ENCODE peak calls at places on chromosome 19, in eight cellular contexts. E is ascending aorta, F is A673, Y is body of pancreas, D is hepatocyte, L is colonic mucosa, R is left ventricle myocardium inferior, B is adrenal gland. T is an unnamed sample.

GRCh38 chr19:10412257-10412977 is 7.9 kb upstream of the PDE4A start:
- DNase-seq in Y (no peak), B (no peak), E (no peak), R (no peak), L (no peak), F (peak; percentile 57), D (no peak), T (no peak)

GRCh38 chr19:35142531-35143230 is 374 bp upstream of the FXYD7 start:
- DNase-seq in D (peak; percentile 72), R (peak; percentile 40), L (peak; percentile 70), E (no peak), F (peak; percentile 64), B (peak; percentile 66), Y (peak; percentile 75), T (no peak)

GRCh38 chr19:13844130-13844631 is 32.8 kb upstream of the NANOS3 start:
- DNase-seq in R (no peak), F (no peak), Y (no peak), E (no peak), L (peak; percentile 44), B (no peak), D (peak; percentile 73), T (peak; percentile 93)

GRCh38 chr19:34494601-34495000 is 13.0 kb downstream of the WTIP start:
- DNase-seq in D (no peak), Y (no peak), L (no peak), F (no peak), B (no peak), E (no peak), R (no peak), T (no peak)

GRCh38 chr19:40588110-40588854 is 11.6 kb downstream of the SHKBP1 start:
- DNase-seq in D (no peak), Y (no peak), E (no peak), R (no peak), B (no peak), L (no peak), F (no peak), T (peak; percentile 49)

GRCh38 chr19:1585243-1585580 is 7.5 kb downstream of the MBD3 start:
- DNase-seq in F (no peak), D (no peak), R (no peak), Y (no peak), E (no peak), B (no peak), L (no peak), T (no peak)

GRCh38 chr19:16366433-16367268 is 42.0 kb downstream of the KLF2 start:
- DNase-seq in R (no peak), D (peak; percentile 2), Y (no peak), B (no peak), L (no peak), E (no peak), F (no peak), T (no peak)

GRCh38 chr19:38759590-38760003 is 13.7 kb downstream of the LGALS7 start:
- DNase-seq in D (peak; percentile 40), R (no peak), F (no peak), L (peak; percentile 59), B (peak; percentile 36), E (no peak), Y (peak; percentile 86), T (no peak)

DNA sequence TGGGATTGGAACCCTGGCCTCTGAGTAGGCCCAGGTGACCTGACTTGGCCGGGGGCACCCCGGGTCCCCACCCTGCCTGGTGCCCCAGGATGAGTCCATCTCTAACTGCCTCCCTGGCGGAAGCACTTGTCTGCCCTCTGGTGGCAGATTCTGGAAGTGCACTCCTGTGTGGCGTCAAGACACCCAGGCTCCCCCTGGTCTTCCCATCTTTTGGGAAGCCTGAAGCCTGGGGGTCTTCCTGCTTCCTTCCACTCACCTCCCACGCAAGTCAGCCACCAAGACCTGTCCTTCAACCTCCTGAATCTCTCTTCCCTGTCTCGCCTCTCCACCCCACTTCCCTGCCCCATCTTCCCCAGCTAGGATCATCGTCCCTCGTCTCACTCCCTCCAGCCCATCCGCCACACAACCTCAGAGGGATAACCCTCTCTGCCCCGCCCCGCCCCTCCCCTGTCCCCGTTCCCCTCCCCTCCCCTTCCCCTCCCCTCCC is 7.4 kb downstream of the RABAC1 start:
- DNase-seq in F (peak; percentile 86), Y (peak; percentile 70), R (peak; percentile 73), E (peak; percentile 87), D (peak; percentile 87), B (peak; percentile 80), L (peak; percentile 91), T (peak; percentile 61)
- H3K4me3 ChIP-seq in F (no peak overlapping the region), Y (no peak overlapping the region), R (no peak overlapping the region), E (no peak overlapping the region), D (no peak overlapping the region), B (no peak overlapping the region), L (no peak overlapping the region), T (no peak overlapping the region)

DNA sequence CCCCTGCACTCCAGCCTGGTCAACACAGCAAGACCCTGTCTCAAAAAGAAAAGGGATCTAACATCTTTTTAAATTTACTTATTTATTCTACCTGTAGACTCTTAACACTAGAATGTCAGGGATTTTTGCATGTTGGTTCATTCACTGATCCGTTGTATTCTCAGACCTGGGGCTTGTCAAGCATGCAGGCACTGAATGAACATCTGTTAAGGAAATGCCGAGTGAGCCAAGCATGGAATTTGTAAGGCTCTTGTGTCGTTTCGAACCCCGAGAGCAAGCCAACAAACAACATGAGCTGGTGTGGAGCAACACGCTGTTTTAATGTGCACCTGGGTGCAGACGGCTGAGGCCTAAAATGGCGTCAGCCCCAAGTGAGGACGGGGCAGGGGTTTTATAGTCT is 10.0 kb upstream of the OR1M1 start:
- DNase-seq in D (no peak), F (no peak), E (no peak), R (no peak), B (no peak), L (no peak), Y (no peak), T (no peak)
- TF ChIP-seq CTCF in D (no peak), F (no peak), E (no peak), R (no peak), B (no peak), L (no peak), Y (no peak), T (no peak)

GRCh38 chr19:5148794-5149190 is 179.9 kb downstream of the KDM4B start:
- DNase-seq in F (no peak), L (no peak), B (no peak), D (peak; percentile 7), Y (no peak), E (no peak), R (peak; percentile 13), T (no peak)

GRCh38 chr19:5149508-5149907 is 180.6 kb downstream of the KDM4B start:
- DNase-seq in Y (no peak), L (no peak), E (no peak), R (no peak), D (no peak), B (no peak), F (no peak), T (no peak)

GRCh38 chr19:5147074-5147970 is 178.4 kb downstream of the KDM4B start:
- DNase-seq in D (no peak), L (no peak), R (no peak), E (no peak), B (no peak), Y (no peak), F (no peak), T (no peak)

GRCh38 chr19:5149930-5150329 is 181.0 kb downstream of the KDM4B start:
- DNase-seq in F (no peak), D (no peak), Y (no peak), E (no peak), R (no peak), B (no peak), L (no peak), T (no peak)

DNA sequence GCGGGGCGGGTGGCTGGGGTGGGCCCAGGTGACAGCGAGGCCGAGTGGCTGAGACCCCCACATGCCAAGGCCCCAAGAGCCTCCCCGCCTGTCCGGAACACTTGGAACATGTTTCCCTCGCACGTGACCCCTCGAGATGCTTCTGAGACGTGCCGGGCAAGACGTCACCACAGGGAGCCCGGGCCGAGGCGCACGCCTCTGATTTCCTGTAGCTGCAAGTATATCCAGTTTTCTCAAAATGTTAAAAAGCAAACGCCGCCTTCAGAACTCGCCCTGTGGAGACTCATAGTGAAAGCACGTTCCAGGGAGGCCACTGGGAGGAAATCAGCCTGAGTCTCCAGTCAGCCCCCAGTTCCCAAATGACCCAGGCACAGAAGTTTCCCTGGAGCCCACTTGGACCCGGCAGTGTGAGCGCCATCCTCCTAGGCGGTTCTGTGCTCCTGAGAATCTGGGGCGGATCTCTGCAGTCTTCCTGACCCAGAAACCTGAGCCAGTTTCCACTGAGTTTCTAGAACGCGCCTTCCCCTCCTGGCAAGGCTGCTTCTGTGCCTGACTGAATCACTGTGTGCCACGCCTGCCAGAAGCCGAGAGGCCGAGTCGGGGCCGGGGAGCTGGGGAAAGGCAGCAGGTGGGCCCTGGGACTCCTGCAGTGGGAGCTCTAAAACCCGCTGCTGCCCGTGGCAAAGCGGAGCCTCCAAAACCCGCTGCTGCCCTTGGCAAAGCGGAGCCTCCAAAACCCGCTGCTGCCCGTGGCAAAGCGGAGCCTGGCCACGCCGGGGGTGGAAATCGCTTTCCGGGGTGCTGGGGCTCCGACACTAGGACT is 179.3 kb downstream of the KDM4B start:
- DNase-seq in Y (no peak), E (no peak), D (no peak), L (no peak), R (peak; percentile 10), F (peak; percentile 55), B (no peak), T (no peak)
- H3K36me3 ChIP-seq in Y (no peaks in the 10 kb centered on the region), E (peaks cover 77% of the 10 kb centered on the region), D (no peaks in the 10 kb centered on the region), L (peaks cover 12% of the 10 kb centered on the region), R (peaks cover 89% of the 10 kb centered on the region), F (peaks cover 9% of the 10 kb centered on the region), B (no peaks in the 10 kb centered on the region), T (peaks cover 14% of the 10 kb centered on the region)

GRCh38 chr19:50332014-50332263 is 2.8 kb upstream of the KCNC3 start:
- DNase-seq in R (no peak), F (no peak), E (no peak), B (no peak), L (no peak), D (no peak), Y (no peak), T (no peak)

GRCh38 chr19:50333235-50333736 is 4.1 kb upstream of the KCNC3 start:
- DNase-seq in Y (peak; percentile 97), B (peak; percentile 81), R (peak; percentile 88), L (peak; percentile 84), F (peak; percentile 91), D (peak; percentile 95), E (peak; percentile 92), T (peak; percentile 69)

GRCh38 chr19:50330365-50331078 is 1.3 kb upstream of the KCNC3 start:
- DNase-seq in Y (peak; percentile 89), B (peak; percentile 79), E (peak; percentile 81), F (peak; percentile 88), R (peak; percentile 83), L (peak; percentile 76), D (peak; percentile 95), T (no peak)

GRCh38 chr19:50332264-50333038 is 3.3 kb upstream of the KCNC3 start:
- DNase-seq in R (no peak), Y (no peak), E (no peak), B (no peak), D (peak; percentile 64), L (no peak), F (no peak), T (no peak)

DNA sequence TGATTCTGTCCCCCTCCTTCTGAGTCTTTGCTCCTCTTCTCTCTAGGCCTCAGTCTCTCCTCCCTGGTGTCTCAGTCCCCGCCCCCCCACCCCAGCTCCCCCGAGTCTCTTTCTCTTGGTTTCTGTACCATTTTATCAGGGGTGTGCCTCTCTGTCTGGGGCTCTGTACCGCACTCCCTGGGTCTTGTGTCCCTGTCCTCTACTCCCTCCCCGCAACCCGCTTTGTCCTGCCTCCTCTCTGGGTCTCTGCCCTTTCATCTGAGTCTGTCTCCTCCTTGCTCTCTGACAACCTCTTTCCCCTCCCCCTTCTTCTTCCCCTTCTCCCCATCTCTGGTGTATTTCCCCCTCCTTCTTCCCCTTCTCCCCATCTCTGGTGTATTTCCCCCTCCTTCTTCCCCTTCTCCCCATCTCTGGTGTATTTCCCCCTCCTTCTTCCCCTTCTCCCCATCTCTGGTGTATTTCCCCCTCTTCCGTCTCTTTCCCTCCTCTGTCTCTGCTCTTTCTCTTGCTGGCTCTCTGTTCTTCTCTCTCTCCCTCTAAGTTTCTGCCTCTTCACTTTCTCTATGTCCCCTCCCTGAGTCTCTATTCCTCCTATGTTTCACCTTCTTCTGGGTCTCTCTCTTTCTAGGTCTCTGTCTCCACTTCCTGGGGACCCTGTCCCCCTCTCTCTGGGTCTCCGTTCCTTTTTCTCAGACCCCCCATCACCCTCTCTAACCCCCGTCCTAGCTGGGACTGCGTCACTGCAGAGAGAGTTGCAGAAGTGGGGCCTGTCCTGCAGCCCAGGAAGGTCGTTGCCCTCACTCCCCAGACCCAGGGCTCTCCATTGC is 2.2 kb upstream of the KCNC3 start:
- DNase-seq in D (no peak), E (no peak), R (no peak), L (no peak), B (no peak), Y (no peak), F (no peak), T (no peak)
- H3K4me3 ChIP-seq in D (peak overlapping the region; percentile 35), E (peak overlapping the region; percentile 55), R (peak overlapping the region; percentile 69), L (peak overlapping the region; percentile 9), B (no peak overlapping the region), Y (no peak overlapping the region), F (peak overlapping the region; percentile 41), T (no peak overlapping the region)

T was measured in bronchial epithelial cell.